ENCODE peak calls at places on chromosome 17, in seven cellular contexts. One of them, this sample, is unnamed. For H3K27me3, the result is how much of the 10 kb centered on the place peaks cover.

GRCh38 chr17:21291862-21292261 is 7.4 kb downstream of the MAP2K3 start:
- DNase-seq in Panc1: no peak
- DNase-seq in HL-60: no peak
- DNase-seq in SK-N-SH: no peak
- DNase-seq in sigmoid colon: no peak
- DNase-seq in stomach: no peak
- DNase-seq in prostate gland: no peak
- DNase-seq in this sample: no peak

GRCh38 chr17:73284906-73285602 is 23.4 kb upstream of the CPSF4L start:
- DNase-seq in Panc1: no peak
- DNase-seq in HL-60: no peak
- DNase-seq in SK-N-SH: peak
- DNase-seq in sigmoid colon: no peak
- DNase-seq in stomach: no peak
- DNase-seq in prostate gland: no peak
- DNase-seq in this sample: no peak

GRCh38 chr17:57913576-57914273 is 41.5 kb downstream of the CUEDC1 start:
- DNase-seq in Panc1: no peak
- DNase-seq in HL-60: no peak
- DNase-seq in SK-N-SH: no peak
- DNase-seq in sigmoid colon: no peak
- DNase-seq in stomach: no peak
- DNase-seq in prostate gland: no peak
- DNase-seq in this sample: no peak

GRCh38 chr17:68431661-68432071 is 25.6 kb downstream of the WIPI1 start:
- DNase-seq in Panc1: no peak
- DNase-seq in HL-60: no peak
- DNase-seq in SK-N-SH: peak
- DNase-seq in sigmoid colon: no peak
- DNase-seq in stomach: no peak
- DNase-seq in prostate gland: no peak
- DNase-seq in this sample: peak

GRCh38 chr17:69898606-69899005 is 176.4 kb upstream of the KCNJ16 start:
- DNase-seq in Panc1: no peak
- DNase-seq in HL-60: no peak
- DNase-seq in SK-N-SH: no peak
- DNase-seq in sigmoid colon: no peak
- DNase-seq in stomach: no peak
- DNase-seq in prostate gland: no peak
- DNase-seq in this sample: no peak

GRCh38 chr17:82316651-82317393 is 586 bp downstream of the CD7 start:
- DNase-seq in Panc1: no peak
- DNase-seq in HL-60: no peak
- DNase-seq in SK-N-SH: no peak
- DNase-seq in sigmoid colon: no peak
- DNase-seq in stomach: no peak
- DNase-seq in prostate gland: no peak
- DNase-seq in this sample: no peak

GRCh38 chr17:2122641-2123302 is 67.9 kb downstream of the HIC1 start:
- DNase-seq in Panc1: no peak
- DNase-seq in HL-60: peak
- DNase-seq in SK-N-SH: peak
- DNase-seq in sigmoid colon: peak
- DNase-seq in stomach: peak
- DNase-seq in prostate gland: peak
- DNase-seq in this sample: peak

GRCh38 chr17:82302498-82302963 is 14.9 kb downstream of the CD7 start:
- DNase-seq in Panc1: no peak
- DNase-seq in HL-60: no peak
- DNase-seq in SK-N-SH: peak
- DNase-seq in sigmoid colon: no peak
- DNase-seq in stomach: no peak
- DNase-seq in prostate gland: no peak
- DNase-seq in this sample: no peak

GRCh38 chr17:19787733-19788357 is 39.7 kb upstream of the ALDH3A1 start:
- DNase-seq in Panc1: no peak
- DNase-seq in HL-60: no peak
- DNase-seq in SK-N-SH: no peak
- DNase-seq in sigmoid colon: no peak
- DNase-seq in stomach: no peak
- DNase-seq in prostate gland: no peak
- DNase-seq in this sample: no peak

GRCh38 chr17:42655528-42655927 is 3.6 kb upstream of the TUBG2 start:
- DNase-seq in Panc1: no peak
- DNase-seq in HL-60: no peak
- DNase-seq in SK-N-SH: no peak
- DNase-seq in sigmoid colon: no peak
- DNase-seq in stomach: no peak
- DNase-seq in prostate gland: no peak
- DNase-seq in this sample: no peak

GRCh38 chr17:323721-324139 is 28.9 kb downstream of the RPH3AL start:
- DNase-seq in Panc1: no peak
- DNase-seq in HL-60: no peak
- DNase-seq in SK-N-SH: no peak
- DNase-seq in sigmoid colon: peak
- DNase-seq in stomach: no peak
- DNase-seq in prostate gland: no peak
- DNase-seq in this sample: no peak

GRCh38 chr17:76237859-76238313 is 2.4 kb downstream of the RNF157 start:
- DNase-seq in Panc1: no peak
- DNase-seq in HL-60: no peak
- DNase-seq in SK-N-SH: no peak
- DNase-seq in sigmoid colon: peak
- DNase-seq in stomach: no peak
- DNase-seq in prostate gland: no peak
- DNase-seq in this sample: no peak

GRCh38 chr17:76241205-76241539 is 879 bp upstream of the RNF157 start:
- DNase-seq in Panc1: no peak
- DNase-seq in HL-60: no peak
- DNase-seq in SK-N-SH: no peak
- DNase-seq in sigmoid colon: peak
- DNase-seq in stomach: peak
- DNase-seq in prostate gland: no peak
- DNase-seq in this sample: no peak

GRCh38 chr17:76240461-76241204 is at the start of gene RNF157:
- DNase-seq in Panc1: no peak
- DNase-seq in HL-60: no peak
- DNase-seq in SK-N-SH: peak
- DNase-seq in sigmoid colon: peak
- DNase-seq in stomach: peak
- DNase-seq in prostate gland: peak
- DNase-seq in this sample: peak

GRCh38 chr17:76238847-76239537 is 1.3 kb downstream of the RNF157 start:
- DNase-seq in Panc1: no peak
- DNase-seq in HL-60: no peak
- DNase-seq in SK-N-SH: no peak
- DNase-seq in sigmoid colon: no peak
- DNase-seq in stomach: no peak
- DNase-seq in prostate gland: no peak
- DNase-seq in this sample: peak

GRCh38 chr17:76239538-76240274 is 587 bp downstream of the RNF157 start:
- DNase-seq in Panc1: no peak
- DNase-seq in HL-60: no peak
- DNase-seq in SK-N-SH: peak
- DNase-seq in sigmoid colon: peak
- DNase-seq in stomach: no peak
- DNase-seq in prostate gland: no peak
- DNase-seq in this sample: peak
- H3K27me3 ChIP-seq in Panc1: under half
- H3K27me3 ChIP-seq in HL-60: under half
- H3K27me3 ChIP-seq in SK-N-SH: under half
- H3K27me3 ChIP-seq in sigmoid colon: under half
- H3K27me3 ChIP-seq in stomach: under half
- H3K27me3 ChIP-seq in prostate gland: under half
- H3K27me3 ChIP-seq in this sample: half or more

GRCh38 chr17:75807861-75808260 is 23.3 kb downstream of the UNK start:
- DNase-seq in Panc1: no peak
- DNase-seq in HL-60: no peak
- DNase-seq in SK-N-SH: no peak
- DNase-seq in sigmoid colon: no peak
- DNase-seq in stomach: no peak
- DNase-seq in prostate gland: no peak
- DNase-seq in this sample: no peak

GRCh38 chr17:75809631-75810111 is 25.1 kb downstream of the UNK start:
- DNase-seq in Panc1: no peak
- DNase-seq in HL-60: no peak
- DNase-seq in SK-N-SH: peak
- DNase-seq in sigmoid colon: no peak
- DNase-seq in stomach: no peak
- DNase-seq in prostate gland: no peak
- DNase-seq in this sample: no peak

GRCh38 chr17:75808549-75808904 is 23.9 kb downstream of the UNK start:
- DNase-seq in Panc1: no peak
- DNase-seq in HL-60: no peak
- DNase-seq in SK-N-SH: no peak
- DNase-seq in sigmoid colon: no peak
- DNase-seq in stomach: no peak
- DNase-seq in prostate gland: no peak
- DNase-seq in this sample: no peak

GRCh38 chr17:75810216-75810615 is 25.6 kb downstream of the UNK start:
- DNase-seq in Panc1: no peak
- DNase-seq in HL-60: no peak
- DNase-seq in SK-N-SH: no peak
- DNase-seq in sigmoid colon: no peak
- DNase-seq in stomach: no peak
- DNase-seq in prostate gland: no peak
- DNase-seq in this sample: no peak

DNA sequence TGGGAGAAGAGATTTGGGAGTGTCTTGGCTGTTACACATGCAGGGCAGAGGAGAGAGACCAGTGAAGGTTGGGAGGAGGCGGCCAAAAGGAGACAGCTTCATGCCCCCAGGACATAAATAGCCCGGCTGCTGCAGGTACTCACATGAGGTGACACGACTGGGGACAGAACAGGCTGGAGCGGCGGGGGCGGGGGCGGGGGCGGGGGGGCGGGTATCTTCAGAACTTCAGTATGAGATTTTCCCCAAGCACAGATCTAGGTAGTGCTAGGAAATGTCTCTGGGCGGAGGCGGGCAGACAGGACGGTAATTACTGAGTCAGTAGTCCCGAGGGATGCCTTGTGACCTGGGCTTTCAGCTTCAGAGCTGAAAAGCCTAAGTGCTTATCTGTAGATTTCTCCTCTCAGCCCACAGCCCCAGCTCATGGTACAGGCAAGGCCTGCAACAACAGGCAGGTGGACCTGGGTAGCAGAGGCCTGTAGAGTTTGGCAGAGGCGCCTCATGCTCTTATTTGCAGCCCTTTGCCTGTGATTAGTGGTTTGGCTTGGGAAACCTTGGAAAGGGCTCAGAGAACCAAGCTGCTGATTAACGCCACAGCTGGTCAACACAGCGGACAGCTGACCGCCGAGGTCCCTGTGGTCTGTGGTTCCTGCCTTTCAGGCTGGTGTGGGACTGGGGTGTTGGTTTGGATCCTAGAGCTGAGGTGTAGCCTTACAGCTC is 24.5 kb downstream of the UNK start:
- DNase-seq in Panc1: no peak
- DNase-seq in HL-60: no peak
- DNase-seq in SK-N-SH: peak
- DNase-seq in sigmoid colon: peak
- DNase-seq in stomach: peak
- DNase-seq in prostate gland: peak
- DNase-seq in this sample: no peak
- TF ChIP-seq POLR2AphosphoS5 in Panc1: no peak
- TF ChIP-seq POLR2AphosphoS5 in HL-60: no peak
- TF ChIP-seq POLR2AphosphoS5 in SK-N-SH: no peak
- TF ChIP-seq POLR2AphosphoS5 in sigmoid colon: no peak
- TF ChIP-seq POLR2AphosphoS5 in stomach: no peak
- TF ChIP-seq POLR2AphosphoS5 in prostate gland: no peak
- TF ChIP-seq POLR2AphosphoS5 in this sample: no peak

DNA sequence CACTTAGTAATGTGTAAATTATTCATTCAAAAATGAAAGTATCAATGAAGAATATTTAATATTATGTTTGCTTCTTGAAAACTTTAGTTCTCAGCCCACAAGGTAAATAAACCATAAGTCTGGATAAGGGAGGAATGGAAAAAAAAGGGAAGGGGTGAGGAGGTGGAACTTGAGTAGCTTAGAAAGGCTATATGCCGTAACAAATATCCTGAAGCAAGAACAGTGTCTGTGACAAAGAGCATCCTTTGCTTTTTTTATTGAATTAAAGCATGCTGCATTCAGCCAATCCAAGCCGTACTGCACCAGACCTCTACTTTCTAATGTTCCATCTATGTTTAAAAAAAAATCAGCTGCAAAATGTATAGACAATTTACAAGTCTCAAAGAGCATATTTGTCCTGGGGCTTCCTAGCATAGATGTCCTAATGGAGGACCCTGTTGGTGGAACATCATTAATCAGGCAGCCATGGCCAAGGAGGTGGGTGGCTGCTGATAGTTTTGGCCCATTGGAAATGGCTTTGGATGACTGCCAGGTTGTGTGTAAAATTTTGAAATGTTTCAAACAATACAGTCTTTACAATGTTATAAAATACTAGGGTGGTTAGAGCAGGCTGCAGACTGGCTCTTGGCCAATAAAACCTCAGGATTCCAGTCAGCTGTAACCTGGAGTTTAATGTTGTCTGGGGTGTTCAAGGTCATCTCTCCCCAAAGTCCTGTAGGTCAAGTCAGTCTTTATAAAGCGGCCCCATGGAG is 895.8 kb upstream of the SOX9 start:
- DNase-seq in Panc1: no peak
- DNase-seq in HL-60: no peak
- DNase-seq in SK-N-SH: peak
- DNase-seq in sigmoid colon: no peak
- DNase-seq in stomach: no peak
- DNase-seq in prostate gland: no peak
- DNase-seq in this sample: no peak
- H3K27me3 ChIP-seq in Panc1: under half
- H3K27me3 ChIP-seq in HL-60: under half
- H3K27me3 ChIP-seq in SK-N-SH: under half
- H3K27me3 ChIP-seq in sigmoid colon: under half
- H3K27me3 ChIP-seq in stomach: under half
- H3K27me3 ChIP-seq in prostate gland: under half
- H3K27me3 ChIP-seq in this sample: under half

GRCh38 chr17:31583795-31584340 is 192.4 kb downstream of the RAB11FIP4 start:
- DNase-seq in Panc1: no peak
- DNase-seq in HL-60: no peak
- DNase-seq in SK-N-SH: no peak
- DNase-seq in sigmoid colon: no peak
- DNase-seq in stomach: no peak
- DNase-seq in prostate gland: no peak
- DNase-seq in this sample: no peak

GRCh38 chr17:31581491-31581890 is 190.0 kb downstream of the RAB11FIP4 start:
- DNase-seq in Panc1: no peak
- DNase-seq in HL-60: no peak
- DNase-seq in SK-N-SH: no peak
- DNase-seq in sigmoid colon: no peak
- DNase-seq in stomach: peak
- DNase-seq in prostate gland: no peak
- DNase-seq in this sample: no peak

GRCh38 chr17:31581022-31581483 is 189.6 kb downstream of the RAB11FIP4 start:
- DNase-seq in Panc1: no peak
- DNase-seq in HL-60: no peak
- DNase-seq in SK-N-SH: peak
- DNase-seq in sigmoid colon: peak
- DNase-seq in stomach: peak
- DNase-seq in prostate gland: peak
- DNase-seq in this sample: no peak

GRCh38 chr17:31580331-31581021 is 189.0 kb downstream of the RAB11FIP4 start:
- DNase-seq in Panc1: no peak
- DNase-seq in HL-60: peak
- DNase-seq in SK-N-SH: no peak
- DNase-seq in sigmoid colon: no peak
- DNase-seq in stomach: peak
- DNase-seq in prostate gland: no peak
- DNase-seq in this sample: no peak

GRCh38 chr17:31582151-31582907 is 190.9 kb downstream of the RAB11FIP4 start:
- DNase-seq in Panc1: no peak
- DNase-seq in HL-60: no peak
- DNase-seq in SK-N-SH: no peak
- DNase-seq in sigmoid colon: peak
- DNase-seq in stomach: peak
- DNase-seq in prostate gland: no peak
- DNase-seq in this sample: no peak
- TF ChIP-seq POLR2AphosphoS5 in Panc1: no peak
- TF ChIP-seq POLR2AphosphoS5 in HL-60: no peak
- TF ChIP-seq POLR2AphosphoS5 in SK-N-SH: no peak
- TF ChIP-seq POLR2AphosphoS5 in sigmoid colon: no peak
- TF ChIP-seq POLR2AphosphoS5 in stomach: peak
- TF ChIP-seq POLR2AphosphoS5 in prostate gland: no peak
- TF ChIP-seq POLR2AphosphoS5 in this sample: no peak

This sample was measured in GM23338.